ENCODE peak calls at places on chromosomes 5 and 9, in nine cellular contexts. N is effector CD4-positive, alpha-beta T cell; O is Panc1; G is ACHN; P is NCI-H774; Q is astrocyte; V is breast epithelium; M is KBM-7; J is activated CD8-positive, alpha-beta memory T cell treated with anti-CD3 and anti-CD28 coated beads, Interleukin-2, amount 10 ng/mL, durations not matched to agents 7 days and 5 days. T is an unnamed sample.

GRCh38 chr5:159601216-159601615 is 270.9 kb upstream of the IL12B start:
- DNase-seq in N (no peak), O (no peak), G (no peak), P (no peak), Q (no peak), V (no peak), M (no peak), J (no peak), T (no peak)

GRCh38 chr9:98657897-98658296 is 50.8 kb downstream of the GABBR2 start:
- DNase-seq in N (no peak), O (no peak), G (no peak), P (no peak), Q (peak), V (no peak), M (no peak), J (no peak), T (peak)

GRCh38 chr5:93890657-93891056 is 149.3 kb upstream of the POU5F2 start:
- DNase-seq in N (no peak), O (no peak), G (no peak), P (peak), Q (peak), V (no peak), M (no peak), J (no peak), T (peak)

GRCh38 chr5:31378838-31379237 is 153.1 kb downstream of the DROSHA start:
- DNase-seq in N (no peak), O (no peak), G (no peak), P (no peak), Q (no peak), V (no peak), M (no peak), J (no peak), T (no peak)

GRCh38 chr5:142246263-142246662 is 78.6 kb downstream of the SPRY4 start:
- DNase-seq in N (no peak), O (no peak), G (peak), P (no peak), Q (peak), V (no peak), M (no peak), J (no peak), T (peak)

GRCh38 chr5:167900521-167900920 is 390.9 kb upstream of the WWC1 start:
- DNase-seq in N (no peak), O (no peak), G (no peak), P (no peak), Q (no peak), V (no peak), M (no peak), J (no peak), T (peak)

GRCh38 chr5:43068037-43068436 is 27.9 kb upstream of the ANXA2R start:
- DNase-seq in N (no peak), O (no peak), G (no peak), P (no peak), Q (no peak), V (no peak), M (no peak), J (no peak), T (no peak)

GRCh38 chr5:36606437-36607113 is at the start of gene SLC1A3:
- DNase-seq in N (no peak), O (peak), G (peak), P (no peak), Q (peak), V (no peak), M (peak), J (peak), T (peak)

GRCh38 chr5:168162464-168162863 is 129.0 kb upstream of the WWC1 start:
- DNase-seq in N (no peak), O (no peak), G (no peak), P (peak), Q (no peak), V (no peak), M (no peak), J (no peak), T (no peak)

GRCh38 chr5:9610344-9610743 is 19.8 kb downstream of the TAS2R1 start:
- DNase-seq in N (no peak), O (no peak), G (no peak), P (no peak), Q (no peak), V (no peak), M (no peak), J (no peak), T (no peak)

T was measured in renal cortical epithelial cell.